ENCODE peak calls at places on chromosomes 1 and 21, in ten cellular contexts. K is left lung; R is CD8-positive, alpha-beta memory T cell; W is fibroblast of lung; Y is esophagus squamous epithelium; S is tibial nerve; T is hepatocyte; E is neuronal stem cell; H is right atrium auricular region; B is ovary. M is an unnamed sample. For H3K4me1 and H3K36me3, the result is how much of the 10 kb centered on the place peaks cover.

GRCh38 chr1:64631346-64632052 is 113.4 kb upstream of the RAVER2 start:
- DNase-seq in E (peak), Y (no peak), S (no peak), W (no peak), B (no peak), K (no peak), R (no peak), H (no peak), T (no peak), M (no peak)

GRCh38 chr1:52635321-52636089 is 2.5 kb downstream of the SHISAL2A start:
- DNase-seq in T (no peak), H (no peak), Y (no peak), W (no peak), S (no peak), R (no peak), B (no peak), E (no peak), K (no peak), M (no peak)

GRCh38 chr1:228397454-228397786 is 9.2 kb downstream of the TRIM11 start:
- DNase-seq in T (no peak), K (no peak), H (no peak), R (no peak), B (no peak), Y (no peak), E (no peak), S (no peak), W (no peak), M (no peak)

GRCh38 chr1:233614743-233615521 is 1.0 kb downstream of the KCNK1 start:
- DNase-seq in E (no peak), S (no peak), T (peak), H (no peak), W (no peak), K (no peak), Y (no peak), B (peak), R (no peak), M (no peak)

GRCh38 chr1:244180256-244180655 is 129.2 kb downstream of the ZBTB18 start:
- DNase-seq in T (no peak), K (no peak), Y (no peak), W (peak), R (no peak), B (no peak), H (no peak), S (no peak), E (no peak), M (no peak)

GRCh38 chr1:38005195-38006007 is at the start of gene FHL3:
- DNase-seq in E (peak), H (peak), Y (no peak), W (peak), T (peak), K (peak), S (no peak), B (peak), R (peak), M (no peak)

GRCh38 chr1:245322673-245323072 is 167.9 kb downstream of the KIF26B start:
- DNase-seq in K (no peak), T (no peak), H (no peak), E (no peak), R (no peak), Y (no peak), B (no peak), W (peak), S (no peak), M (no peak)

GRCh38 chr1:159212596-159212995 is 7.9 kb downstream of the ACKR1 start:
- DNase-seq in T (no peak), Y (no peak), S (no peak), K (no peak), E (no peak), W (no peak), B (no peak), H (no peak), R (no peak), M (no peak)

GRCh38 chr1:229205854-229206253 is 65.1 kb upstream of the RAB4A start:
- DNase-seq in E (no peak), R (no peak), W (no peak), T (no peak), B (no peak), Y (no peak), K (no peak), S (no peak), H (no peak), M (no peak)

GRCh38 chr1:219535021-219535420 is 77.9 kb downstream of the ZC3H11B start:
- DNase-seq in H (no peak), R (no peak), T (no peak), B (no peak), E (no peak), Y (no peak), S (no peak), K (no peak), W (peak), M (no peak)

GRCh38 chr1:27979151-27979858 is 19.5 kb downstream of the XKR8 start:
- DNase-seq in T (peak), K (no peak), H (no peak), R (no peak), B (no peak), E (no peak), W (peak), Y (no peak), S (no peak), M (no peak)

GRCh38 chr1:84969489-84970250 is 27.2 kb downstream of the MCOLN2 start:
- DNase-seq in H (no peak), S (no peak), Y (no peak), T (no peak), R (no peak), W (no peak), B (no peak), E (no peak), K (no peak), M (no peak)

GRCh38 chr1:47689894-47690293 is 252.1 kb downstream of the FOXD2 start:
- DNase-seq in K (no peak), Y (no peak), S (no peak), E (no peak), R (no peak), W (no peak), T (no peak), H (no peak), B (no peak), M (no peak)

GRCh38 chr1:154258784-154259183 is 13.6 kb upstream of the HAX1 start:
- DNase-seq in E (no peak), Y (no peak), B (no peak), W (no peak), K (no peak), T (no peak), S (no peak), H (no peak), R (no peak), M (no peak)

GRCh38 chr1:224769987-224770693 is 154.0 kb downstream of the CNIH3 start:
- DNase-seq in T (no peak), W (peak), E (no peak), Y (no peak), B (no peak), K (no peak), H (no peak), R (no peak), S (no peak), M (no peak)

DNA sequence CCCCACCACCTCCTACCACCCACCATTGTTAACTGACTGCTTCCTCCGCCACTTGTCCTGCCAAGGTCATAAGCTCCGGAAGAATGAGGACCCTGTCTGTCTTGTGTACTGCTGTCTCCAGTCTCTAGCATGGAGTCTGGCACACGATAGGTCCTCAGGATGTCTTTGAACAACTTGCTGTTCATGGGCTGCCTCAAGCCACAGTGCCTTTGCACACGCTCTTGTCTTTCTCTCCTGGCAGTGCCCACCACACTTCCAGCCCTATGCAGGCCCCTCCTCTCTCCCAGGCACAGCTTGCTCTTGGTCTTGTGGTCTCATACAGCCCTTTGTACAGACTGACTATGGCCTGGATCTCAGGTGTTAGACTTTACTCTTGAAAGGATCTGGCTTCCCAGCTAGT is 97.6 kb downstream of the ARHGEF10L start:
- DNase-seq in S (no peak), R (no peak), W (no peak), B (no peak), K (no peak), H (no peak), T (no peak), E (no peak), Y (no peak), M (no peak)
- H3K4me1 ChIP-seq in S (under half), R (under half), W (under half), B (under half), K (under half), H (under half), T (under half), E (under half), Y (under half), M (under half)

DNA sequence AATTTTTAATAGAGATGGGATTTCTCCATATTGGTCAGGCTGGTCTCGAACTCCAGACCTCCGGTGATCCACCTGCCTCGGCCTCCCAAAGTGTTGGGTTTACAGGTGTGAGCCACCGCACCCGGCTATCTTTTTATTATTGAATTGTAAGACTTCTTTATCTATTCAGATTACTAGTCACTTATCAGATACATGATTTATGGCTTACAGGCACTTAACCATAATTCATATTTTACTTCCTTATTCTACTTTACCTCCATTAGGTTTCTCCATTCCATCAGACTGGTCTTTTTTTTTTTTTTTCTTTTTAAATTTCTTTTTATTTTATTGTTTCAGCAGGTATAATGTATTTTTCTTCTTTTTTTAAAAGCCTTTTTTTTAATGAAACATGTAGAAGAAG is 4.4 kb downstream of the TMEM183A start:
- DNase-seq in E (no peak), Y (no peak), H (no peak), R (no peak), B (no peak), K (no peak), W (no peak), T (no peak), S (no peak), M (no peak)
- H3K36me3 ChIP-seq in E (under half), Y (under half), H (half or more), R (under half), B (under half), K (under half), W (under half), T (under half), S (under half), M (under half)

GRCh38 chr1:9718006-9718680 is 66.6 kb downstream of the PIK3CD start:
- DNase-seq in W (no peak), E (no peak), R (no peak), H (no peak), T (no peak), Y (no peak), S (no peak), K (no peak), B (no peak), M (no peak)
- H3K27ac ChIP-seq in W (no peak), E (no peak), R (peak), H (no peak), T (no peak), Y (peak), S (peak), K (no peak), B (peak), M (peak)

GRCh38 chr21:22575165-22575584 is 1577.0 kb downstream of the NCAM2 start:
- DNase-seq in E (peak), W (no peak), K (no peak), Y (no peak), S (no peak), H (no peak), T (peak), B (no peak), R (no peak), M (no peak)

DNA sequence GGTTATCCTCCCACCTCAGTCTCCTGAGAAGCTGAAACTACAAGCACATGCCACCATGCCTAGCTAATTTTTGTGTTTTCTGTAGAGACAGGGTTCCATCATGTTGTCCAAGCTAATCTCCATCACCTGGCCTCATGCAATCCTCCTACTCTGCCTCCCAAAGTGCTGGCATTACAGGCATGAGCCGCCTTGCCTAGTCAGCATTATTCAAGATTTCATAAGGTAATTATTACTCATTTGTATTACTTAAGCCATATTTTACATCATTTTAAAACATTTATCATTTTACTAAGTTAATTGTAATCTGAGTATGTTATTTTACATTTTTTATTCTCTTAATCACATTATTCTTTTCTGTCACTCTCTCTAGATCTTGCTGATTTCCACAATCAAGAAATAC is 1575.6 kb downstream of the NCAM2 start:
- DNase-seq in W (no peak), T (no peak), E (no peak), H (no peak), S (no peak), Y (no peak), B (no peak), R (no peak), K (no peak), M (no peak)
- H3K4me1 ChIP-seq in W (under half), T (under half), E (under half), H (under half), S (under half), Y (under half), B (under half), R (under half), K (under half), M (under half)

GRCh38 chr1:90995495-90995894 is 26.3 kb downstream of the ZNF644 start:
- DNase-seq in E (no peak), R (no peak), W (no peak), T (no peak), K (no peak), B (no peak), Y (no peak), H (no peak), S (no peak), M (no peak)

GRCh38 chr1:90993245-90993644 is 28.6 kb downstream of the ZNF644 start:
- DNase-seq in Y (no peak), T (no peak), K (no peak), W (no peak), E (no peak), B (no peak), S (no peak), R (no peak), H (no peak), M (no peak)

GRCh38 chr1:90996742-90997413 is 25.0 kb downstream of the ZNF644 start:
- DNase-seq in Y (no peak), H (no peak), T (no peak), K (no peak), W (no peak), E (no peak), B (no peak), S (no peak), R (no peak), M (no peak)

GRCh38 chr1:90990779-90991178 is 31.1 kb downstream of the ZNF644 start:
- DNase-seq in S (no peak), B (no peak), K (no peak), T (no peak), E (no peak), W (no peak), H (no peak), Y (no peak), R (no peak), M (no peak)

GRCh38 chr1:90994461-90994860 is 27.4 kb downstream of the ZNF644 start:
- DNase-seq in Y (no peak), T (no peak), B (no peak), S (no peak), H (no peak), W (no peak), K (no peak), R (no peak), E (no peak), M (no peak)
- H3K36me3 ChIP-seq in Y (under half), T (under half), B (under half), S (under half), H (under half), W (under half), K (under half), R (under half), E (under half), M (under half)

DNA sequence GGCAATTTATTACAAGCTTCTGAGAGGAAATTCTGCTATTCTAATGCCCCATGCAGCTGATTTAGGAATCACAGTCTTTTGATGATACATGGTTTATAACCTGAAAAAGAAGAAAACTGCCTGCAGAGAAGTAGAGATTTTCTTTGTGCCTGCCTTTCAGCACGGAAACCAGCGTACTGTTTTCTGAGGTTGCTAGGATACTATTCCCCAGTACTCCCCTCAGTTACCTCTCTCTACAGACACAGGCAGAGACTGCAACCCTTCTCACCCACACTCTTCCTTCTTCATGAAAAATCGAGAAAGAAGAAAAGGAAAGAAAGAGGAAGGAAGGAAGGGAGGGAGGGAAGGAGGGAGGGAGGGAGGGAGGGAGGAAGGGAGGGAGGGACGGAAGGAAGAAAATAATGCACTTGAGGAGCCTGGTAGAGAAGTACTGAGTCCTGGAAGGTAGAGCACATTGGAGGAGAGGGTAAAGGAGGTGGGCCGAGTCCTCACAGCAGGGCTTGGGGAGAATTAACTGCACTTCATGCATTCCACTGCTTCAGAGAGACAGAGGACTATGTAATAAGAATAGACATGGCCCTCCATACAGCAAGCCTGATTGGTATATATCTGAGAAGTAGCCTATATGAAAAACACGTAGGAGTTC is 21.9 kb downstream of the RGS2 start:
- DNase-seq in Y (no peak), S (no peak), W (no peak), K (no peak), T (no peak), R (no peak), B (no peak), H (no peak), E (no peak), M (no peak)
- H3K27ac ChIP-seq in Y (no peak), S (no peak), W (no peak), K (no peak), T (no peak), R (no peak), B (no peak), H (no peak), E (no peak), M (no peak)

M was measured in CD8-positive, alpha-beta T cell.